ENCODE peak calls at places on chromosome 15, in five cellular contexts. R, X, M, K and H are unnamed samples.
A peak's percentile ranks its signal among the peaks of the same experiment; 100 is the strongest.

GRCh38 chr15:90413411-90414379 is 25.7 kb downstream of the IQGAP1 start:
- DNase-seq in R (no peak), X (no peak), M (no peak), K (peak; percentile 58), H (no peak)

GRCh38 chr15:39756806-39757522 is 25.7 kb downstream of the FSIP1 start:
- DNase-seq in R (no peak), X (no peak), M (no peak), K (peak; percentile 70), H (no peak)

GRCh38 chr15:78841891-78842290 is 30.6 kb upstream of the ADAMTS7 start:
- DNase-seq in R (no peak), X (no peak), M (no peak), K (no peak), H (no peak)

GRCh38 chr15:61084944-61085367 is 144.1 kb downstream of the RORA start:
- DNase-seq in R (no peak), X (no peak), M (no peak), K (peak; percentile 5), H (no peak)

GRCh38 chr15:59344311-59344710 is 28.4 kb downstream of the MYO1E start:
- DNase-seq in R (no peak), X (no peak), M (no peak), K (no peak), H (no peak)

GRCh38 chr15:98878172-98878571 is 129.4 kb downstream of the PGPEP1L start:
- DNase-seq in R (no peak), X (no peak), M (no peak), K (no peak), H (no peak)

GRCh38 chr15:99435138-99435695 is 130.6 kb upstream of the MEF2A start:
- DNase-seq in R (peak; percentile 83), X (peak; percentile 79), M (peak; percentile 7), K (no peak), H (no peak)

GRCh38 chr15:73226064-73226463 is 142.7 kb downstream of the HCN4 start:
- DNase-seq in R (no peak), X (no peak), M (no peak), K (no peak), H (no peak)

GRCh38 chr15:71666723-71667122 is 143.6 kb upstream of the NR2E3 start:
- DNase-seq in R (no peak), X (no peak), M (no peak), K (no peak), H (no peak)

GRCh38 chr15:56343879-56344278 is 21.3 kb upstream of the TEX9 start:
- DNase-seq in R (no peak), X (no peak), M (no peak), K (no peak), H (no peak)

GRCh38 chr15:25693321-25694237 is 169.5 kb downstream of the ATP10A start:
- DNase-seq in R (no peak), X (no peak), M (no peak), K (peak; percentile 31), H (peak; percentile 57)

GRCh38 chr15:29135702-29136426 is 133.8 kb downstream of the NSMCE3 start:
- DNase-seq in R (peak; percentile 59), X (no peak), M (peak; percentile 6), K (no peak), H (no peak)

GRCh38 chr15:95162967-95163531 is 931.7 kb downstream of the MCTP2 start:
- DNase-seq in R (no peak), X (no peak), M (no peak), K (no peak), H (peak; percentile 65)

GRCh38 chr15:89206908-89207331 is 14.5 kb downstream of the RLBP1 start:
- DNase-seq in R (peak; percentile 96), X (peak; percentile 78), M (peak; percentile 61), K (peak; percentile 84), H (peak; percentile 82)

GRCh38 chr15:89358755-89359439 is 24.3 kb upstream of the POLG start:
- DNase-seq in R (peak; percentile 94), X (peak; percentile 81), M (peak; percentile 39), K (peak; percentile 86), H (peak; percentile 80)

GRCh38 chr15:51108933-51109550 is 14.3 kb upstream of the TNFAIP8L3 start:
- DNase-seq in R (no peak), X (no peak), M (no peak), K (no peak), H (no peak)
- TF ChIP-seq EP300 in R (no peak), X (no peak), M (peak; percentile 69), K (no peak), H (peak; percentile 20)

DNA sequence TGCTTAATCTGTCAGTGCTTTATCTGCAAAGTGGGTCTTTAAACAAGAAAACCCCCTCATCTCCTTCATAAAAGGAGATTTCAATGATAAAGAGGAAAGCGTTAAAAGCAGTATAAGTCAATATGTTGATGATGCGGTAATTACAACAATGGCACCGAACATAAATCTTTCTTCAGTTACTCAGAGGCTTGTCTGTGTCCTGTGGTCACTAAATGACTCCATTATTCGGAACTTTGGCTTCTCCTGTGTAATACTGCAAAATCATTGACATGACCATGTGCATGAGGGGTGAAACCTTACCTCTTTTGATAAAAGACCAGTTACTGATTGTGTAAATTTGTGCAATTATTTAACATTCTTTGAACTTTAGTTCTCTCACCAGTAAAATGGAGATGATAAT is 4.8 kb upstream of the USP3 start:
- DNase-seq in R (no peak), X (no peak), M (no peak), K (no peak), H (no peak)
- TF ChIP-seq EP300 in R (no peak), X (no peak), M (no peak), K (no peak), H (no peak)

GRCh38 chr15:79990280-79990996 is 19.4 kb upstream of the BCL2A1 start:
- DNase-seq in R (no peak), X (no peak), M (no peak), K (no peak), H (no peak)
- TF ChIP-seq EP300 in R (no peak), X (no peak), M (no peak), K (no peak), H (no peak)

DNA sequence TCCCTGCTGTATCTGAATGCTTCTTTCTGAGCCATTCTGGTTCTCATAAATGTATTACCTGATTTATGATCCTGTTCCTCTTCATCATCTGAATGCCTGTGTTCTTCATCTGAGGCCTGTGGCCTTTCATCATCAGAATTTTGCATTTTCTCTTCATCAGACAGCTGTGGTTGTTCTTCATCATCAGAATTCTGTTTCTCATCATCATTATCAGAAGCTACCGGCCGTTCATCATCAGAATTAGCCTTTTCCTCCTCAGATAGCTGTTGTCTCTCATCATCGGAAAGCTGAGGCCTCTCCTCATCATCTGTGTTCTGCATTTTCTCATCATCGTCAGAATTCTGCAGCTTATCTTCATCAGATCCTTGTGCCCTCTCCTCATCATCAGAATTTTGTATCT is 5.9 kb downstream of the LEO1 start:
- DNase-seq in R (no peak), X (no peak), M (no peak), K (no peak), H (no peak)
- TF ChIP-seq EP300 in R (no peak), X (no peak), M (no peak), K (no peak), H (no peak)

GRCh38 chr15:32723171-32723948 is 5.6 kb downstream of the GREM1 start:
- DNase-seq in R (no peak), X (no peak), M (no peak), K (no peak), H (no peak)

GRCh38 chr15:32718822-32719716 is 1.3 kb downstream of the GREM1 start:
- DNase-seq in R (peak; percentile 87), X (peak; percentile 43), M (no peak), K (no peak), H (no peak)

GRCh38 chr15:32721594-32721993 is 3.8 kb downstream of the GREM1 start:
- DNase-seq in R (no peak), X (no peak), M (no peak), K (no peak), H (no peak)

GRCh38 chr15:32718082-32718821 is 448 bp downstream of the GREM1 start:
- DNase-seq in R (no peak), X (no peak), M (no peak), K (no peak), H (no peak)

GRCh38 chr15:32722126-32722525 is 4.3 kb downstream of the GREM1 start:
- DNase-seq in R (no peak), X (no peak), M (no peak), K (no peak), H (no peak)
- TF ChIP-seq EP300 in R (no peak), X (no peak), M (no peak), K (no peak), H (no peak)